ENCODE peak calls at places on chromosomes 5 and 9, in seven cellular contexts. D is K562, W is HCT116, Z is HepG2, M is H1, F is GM12878, N is A549. K is an unnamed sample.

GRCh38 chr5:119360905-119361605 is 5.2 kb downstream of the TNFAIP8 start:
- DNase-seq in M (no peak), F (no peak), N (no peak), W (no peak), Z (no peak), D (no peak), K (no peak)

GRCh38 chr5:114780290-114780689 is 389.4 kb downstream of the TRIM36 start:
- DNase-seq in D (no peak), W (no peak), F (no peak), Z (no peak), N (no peak), M (no peak), K (no peak)

GRCh38 chr5:151520294-151520693 is 70.8 kb downstream of the FAT2 start:
- DNase-seq in W (no peak), F (no peak), M (no peak), D (no peak), N (peak), Z (peak), K (peak)

GRCh38 chr5:162796507-162796906 is 640.9 kb upstream of the CCNG1 start:
- DNase-seq in D (no peak), Z (no peak), M (no peak), F (no peak), N (no peak), W (no peak), K (no peak)

GRCh38 chr5:55668356-55668755 is 43.8 kb downstream of the SLC38A9 start:
- DNase-seq in W (peak), D (no peak), F (no peak), Z (no peak), M (no peak), N (peak), K (no peak)

GRCh38 chr9:127968046-127968445 is 12.7 kb downstream of the EEIG1 start:
- DNase-seq in Z (no peak), M (no peak), F (no peak), N (peak), D (no peak), W (peak), K (peak)

GRCh38 chr9:32968101-32969011 is 33.1 kb downstream of the APTX start:
- DNase-seq in D (peak), N (peak), Z (peak), M (no peak), W (peak), F (no peak), K (peak)

GRCh38 chr5:94281402-94281801 is 337.0 kb downstream of the KIAA0825 start:
- DNase-seq in N (no peak), D (no peak), W (no peak), F (no peak), Z (no peak), M (no peak), K (no peak)

GRCh38 chr9:136010615-136011341 is 49.6 kb upstream of the UBAC1 start:
- DNase-seq in N (no peak), W (no peak), M (no peak), F (no peak), D (no peak), Z (no peak), K (no peak)

GRCh38 chr5:135535820-135536801 is at the start of gene NEUROG1:
- DNase-seq in N (no peak), D (no peak), F (no peak), M (no peak), Z (no peak), W (no peak), K (no peak)

GRCh38 chr9:114674076-114674797 is 7.8 kb downstream of the TEX48 start:
- DNase-seq in D (no peak), Z (no peak), F (no peak), N (no peak), W (no peak), M (no peak), K (no peak)

GRCh38 chr5:175418252-175418651 is 25.7 kb downstream of the DRD1 start:
- DNase-seq in Z (no peak), N (no peak), W (peak), F (no peak), M (no peak), D (no peak), K (no peak)

GRCh38 chr9:131048332-131048731 is 39.4 kb downstream of the LAMC3 start:
- DNase-seq in D (no peak), W (no peak), M (no peak), N (no peak), Z (no peak), F (no peak), K (no peak)

GRCh38 chr9:121498150-121498486 is 1.5 kb downstream of the GGTA1 start:
- DNase-seq in Z (peak), W (peak), M (no peak), N (peak), F (peak), D (peak), K (peak)

GRCh38 chr9:114291064-114291474 is 31.8 kb upstream of the ORM1 start:
- DNase-seq in F (no peak), W (peak), M (peak), Z (peak), N (peak), D (peak), K (peak)

GRCh38 chr9:69981686-69982450 is 61.8 kb upstream of the MAMDC2 start:
- DNase-seq in N (no peak), W (no peak), M (no peak), F (no peak), Z (no peak), D (no peak), K (no peak)

GRCh38 chr5:55711531-55712022 is 547 bp downstream of the SLC38A9 start:
- DNase-seq in D (no peak), N (no peak), W (no peak), M (no peak), F (no peak), Z (no peak), K (peak)

GRCh38 chr5:53037141-53037859 is 48.1 kb downstream of the ITGA2 start:
- DNase-seq in N (peak), M (no peak), D (no peak), F (no peak), W (peak), Z (no peak), K (no peak)

GRCh38 chr5:124421584-124421983 is 324.9 kb downstream of the ZNF608 start:
- DNase-seq in W (no peak), N (no peak), M (no peak), D (no peak), Z (no peak), F (no peak), K (no peak)

GRCh38 chr5:177538876-177539275 is 15.5 kb downstream of the FAM193B start:
- DNase-seq in W (no peak), F (no peak), N (no peak), Z (no peak), D (no peak), M (no peak), K (no peak)

GRCh38 chr5:175743676-175744210 is 85.9 kb downstream of the HRH2 start:
- DNase-seq in F (no peak), M (no peak), N (peak), Z (no peak), W (no peak), D (no peak), K (no peak)

GRCh38 chr9:131704988-131705387 is 34.9 kb downstream of the RAPGEF1 start:
- DNase-seq in Z (no peak), W (no peak), N (no peak), M (no peak), D (no peak), F (no peak), K (no peak)

GRCh38 chr9:73039253-73039915 is 86.5 kb upstream of the ALDH1A1 start:
- DNase-seq in D (no peak), F (no peak), W (no peak), N (no peak), Z (no peak), M (no peak), K (no peak)

GRCh38 chr5:148418511-148418910 is 34.8 kb downstream of the FBXO38 start:
- DNase-seq in M (no peak), W (no peak), F (no peak), D (no peak), N (no peak), Z (no peak), K (no peak)

GRCh38 chr5:92944903-92945629 is 636.0 kb downstream of the NR2F1-AS1 start:
- DNase-seq in M (no peak), D (no peak), Z (peak), N (peak), W (no peak), F (no peak), K (no peak)

GRCh38 chr5:142748132-142748531 is 22.0 kb upstream of the ARHGAP26 start:
- DNase-seq in F (no peak), D (no peak), M (no peak), W (no peak), N (no peak), Z (peak), K (no peak)

GRCh38 chr5:142749321-142749720 is 20.9 kb upstream of the ARHGAP26 start:
- DNase-seq in M (no peak), F (no peak), D (no peak), N (no peak), Z (no peak), W (no peak), K (peak)

GRCh38 chr5:142746532-142746931 is 23.6 kb upstream of the ARHGAP26 start:
- DNase-seq in M (no peak), Z (no peak), W (no peak), N (no peak), F (no peak), D (no peak), K (no peak)

GRCh38 chr5:142747034-142747433 is 23.1 kb upstream of the ARHGAP26 start:
- DNase-seq in W (no peak), M (no peak), D (no peak), Z (no peak), N (no peak), F (no peak), K (no peak)

GRCh38 chr5:142748568-142749249 is 21.5 kb upstream of the ARHGAP26 start:
- DNase-seq in D (peak), N (peak), Z (peak), M (no peak), W (no peak), F (no peak), K (peak)
- TF ChIP-seq MAX in D (no peak), N (no peak), Z (no peak), M (no peak), W (no peak), F (no peak), K (no peak)

DNA sequence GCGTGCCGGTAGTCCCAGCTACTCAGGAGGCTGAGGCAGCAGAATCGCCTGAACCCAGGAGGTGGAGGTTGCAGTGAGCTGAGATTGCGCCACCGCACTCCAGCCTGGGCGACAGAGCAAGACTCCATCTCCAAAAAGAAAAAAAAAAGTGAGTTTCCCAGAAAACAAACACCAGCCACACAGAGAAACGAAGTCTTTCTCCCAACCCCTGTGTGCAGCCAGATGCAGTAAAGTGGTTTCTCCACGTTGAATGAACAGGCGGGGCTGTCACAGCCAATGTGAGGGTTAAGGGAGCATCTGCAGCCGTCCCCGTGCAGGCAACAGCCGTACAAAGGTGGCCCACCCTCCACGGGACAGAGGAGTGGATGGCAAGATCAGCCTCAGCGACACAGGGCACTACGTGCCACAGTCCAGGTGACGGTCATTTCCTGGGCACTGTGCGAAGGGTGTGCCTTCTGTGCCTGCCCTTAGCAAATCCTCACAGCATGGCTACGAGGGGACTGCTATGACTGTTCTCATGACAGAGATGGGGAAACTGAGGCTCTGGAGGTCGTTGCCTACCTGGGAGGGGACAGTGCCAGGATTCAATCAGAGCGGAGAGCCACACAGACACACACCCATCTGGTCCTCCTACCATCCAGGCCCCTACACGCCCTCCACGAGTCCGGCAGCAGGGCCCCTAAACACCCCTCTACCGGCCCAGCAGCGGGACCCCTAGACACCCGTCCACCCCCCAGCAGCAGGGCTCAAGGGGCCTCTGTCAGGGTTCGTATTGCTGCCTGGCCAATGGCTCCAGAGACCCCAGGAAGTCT is 2.4 kb downstream of the VAV2 start:
- DNase-seq in D (no peak), W (no peak), N (no peak), F (no peak), Z (no peak), M (no peak), K (no peak)
- TF ChIP-seq POLR2A in D (no peak), W (no peak), N (no peak), F (no peak), Z (no peak), M (no peak), K (no peak)

DNA sequence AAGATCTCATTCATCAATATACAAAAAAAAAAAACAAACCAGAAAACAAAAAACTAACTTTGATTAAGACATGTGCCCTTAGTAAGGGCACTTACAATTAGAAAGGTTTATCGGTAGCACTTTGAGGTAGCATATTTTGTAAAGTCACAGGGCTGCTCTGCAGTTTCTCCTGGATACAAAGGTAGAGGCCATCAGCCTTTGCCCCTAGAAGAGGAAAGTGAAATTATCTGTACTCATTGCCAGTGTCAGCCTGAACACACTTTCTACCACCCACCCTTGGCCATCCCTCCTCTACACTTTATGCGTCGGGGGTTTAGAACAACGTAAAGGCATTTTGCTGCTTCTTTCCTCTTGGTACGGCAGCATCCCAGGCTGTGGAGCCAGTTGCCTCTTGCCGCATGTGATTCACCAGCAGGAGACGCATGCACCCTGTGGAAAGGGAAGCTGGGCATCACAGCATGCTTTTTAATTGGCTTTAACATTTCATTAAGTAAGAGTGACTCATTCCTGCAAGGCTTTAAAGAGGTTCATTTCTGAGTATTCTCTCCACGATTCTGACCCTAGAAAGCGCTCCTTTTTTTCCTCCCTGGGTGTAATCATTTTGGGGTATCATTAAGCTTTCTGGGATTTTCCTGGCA is 84.6 kb downstream of the CEMIP2 start:
- DNase-seq in D (no peak), N (no peak), M (peak), F (no peak), Z (no peak), W (peak), K (peak)
- TF ChIP-seq CTCF in D (no peak), N (no peak), M (peak), F (no peak), Z (no peak), W (peak), K (no peak)

GRCh38 chr9:123528521-123528920 is 172.5 kb downstream of the CRB2 start:
- DNase-seq in D (no peak), Z (no peak), F (no peak), N (no peak), W (no peak), M (no peak), K (no peak)

GRCh38 chr9:123534336-123534735 is 178.3 kb downstream of the CRB2 start:
- DNase-seq in W (no peak), Z (no peak), M (no peak), N (no peak), F (no peak), D (no peak), K (no peak)

GRCh38 chr9:123525957-123526356 is 170.0 kb downstream of the CRB2 start:
- DNase-seq in F (no peak), D (no peak), M (no peak), Z (no peak), N (no peak), W (no peak), K (no peak)

GRCh38 chr9:123525424-123525823 is 169.4 kb downstream of the CRB2 start:
- DNase-seq in M (no peak), Z (no peak), D (no peak), F (no peak), W (no peak), N (no peak), K (no peak)

DNA sequence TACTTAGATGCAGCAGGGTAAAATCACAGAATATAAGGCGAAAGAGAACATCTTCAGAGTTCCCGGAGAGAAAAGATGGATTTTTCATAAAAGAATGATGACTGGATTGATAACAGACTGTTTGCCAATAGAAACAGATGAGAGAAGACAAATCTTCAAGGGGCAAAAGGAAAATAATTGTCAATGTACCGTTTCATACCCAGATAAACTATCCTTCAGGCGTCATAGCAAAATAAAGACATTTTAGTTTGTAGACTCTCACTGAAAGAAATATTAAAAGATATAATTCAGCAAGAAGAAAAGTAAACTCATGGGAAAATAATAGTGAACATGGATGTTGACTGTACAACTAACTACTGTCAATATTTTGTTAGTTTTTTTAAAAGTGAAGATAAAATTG is 174.2 kb downstream of the CRB2 start:
- DNase-seq in W (no peak), M (no peak), N (no peak), Z (no peak), F (no peak), D (no peak), K (no peak)
- TF ChIP-seq MAX in W (no peak), M (no peak), N (no peak), Z (no peak), F (no peak), D (no peak), K (no peak)

DNA sequence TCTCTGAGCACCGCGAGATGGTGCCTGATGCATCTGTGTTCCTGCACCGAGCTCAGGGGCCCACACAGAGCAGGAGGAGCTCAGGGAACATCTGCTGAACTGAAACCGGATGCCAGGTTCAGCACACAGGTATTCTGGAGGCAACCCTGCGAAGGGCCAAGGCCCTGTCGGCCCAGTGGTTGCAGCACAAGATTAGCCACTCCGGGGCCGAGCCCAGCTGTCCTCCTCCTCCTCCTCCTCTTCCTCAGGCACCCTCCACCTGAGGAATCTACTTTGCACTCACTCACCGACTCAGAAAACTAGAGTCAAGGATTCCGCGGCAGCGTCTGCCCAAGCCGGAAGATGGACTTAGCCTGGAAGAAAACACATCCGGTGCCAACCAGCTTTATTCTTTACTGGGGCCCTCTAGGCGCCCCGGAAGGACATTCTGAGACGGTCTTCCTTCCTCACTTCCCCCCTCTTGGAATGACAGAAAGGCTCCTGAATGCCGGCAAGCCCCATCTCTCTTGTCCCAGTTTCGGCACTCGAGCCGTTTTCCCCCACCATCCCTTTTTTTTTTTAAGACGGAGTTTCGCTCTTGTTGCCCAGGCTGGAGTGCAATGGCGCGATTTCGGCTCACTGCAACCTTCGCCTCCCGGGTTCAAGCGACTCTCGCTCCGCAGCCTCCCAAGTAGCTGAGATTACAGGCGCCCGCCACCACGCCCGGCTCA is at the start of gene ZBTB6:
- DNase-seq in D (peak), W (peak), Z (peak), N (peak), M (no peak), F (peak), K (peak)
- TF ChIP-seq POLR2A in D (peak), W (no peak), Z (peak), N (peak), M (peak), F (peak), K (peak)

GRCh38 chr9:38713426-38713825 is 6.5 kb downstream of the FAM240B start:
- DNase-seq in N (peak), W (no peak), M (no peak), D (no peak), F (no peak), Z (no peak), K (peak)

GRCh38 chr9:38708759-38709158 is 11.2 kb downstream of the FAM240B start:
- DNase-seq in M (no peak), W (no peak), F (no peak), N (no peak), D (no peak), Z (no peak), K (no peak)

GRCh38 chr9:38706493-38706892 is 13.4 kb downstream of the FAM240B start:
- DNase-seq in F (no peak), D (no peak), W (no peak), N (no peak), Z (no peak), M (no peak), K (no peak)

GRCh38 chr9:38705917-38706316 is 14.0 kb downstream of the FAM240B start:
- DNase-seq in Z (no peak), W (no peak), N (no peak), F (no peak), D (no peak), M (no peak), K (no peak)

DNA sequence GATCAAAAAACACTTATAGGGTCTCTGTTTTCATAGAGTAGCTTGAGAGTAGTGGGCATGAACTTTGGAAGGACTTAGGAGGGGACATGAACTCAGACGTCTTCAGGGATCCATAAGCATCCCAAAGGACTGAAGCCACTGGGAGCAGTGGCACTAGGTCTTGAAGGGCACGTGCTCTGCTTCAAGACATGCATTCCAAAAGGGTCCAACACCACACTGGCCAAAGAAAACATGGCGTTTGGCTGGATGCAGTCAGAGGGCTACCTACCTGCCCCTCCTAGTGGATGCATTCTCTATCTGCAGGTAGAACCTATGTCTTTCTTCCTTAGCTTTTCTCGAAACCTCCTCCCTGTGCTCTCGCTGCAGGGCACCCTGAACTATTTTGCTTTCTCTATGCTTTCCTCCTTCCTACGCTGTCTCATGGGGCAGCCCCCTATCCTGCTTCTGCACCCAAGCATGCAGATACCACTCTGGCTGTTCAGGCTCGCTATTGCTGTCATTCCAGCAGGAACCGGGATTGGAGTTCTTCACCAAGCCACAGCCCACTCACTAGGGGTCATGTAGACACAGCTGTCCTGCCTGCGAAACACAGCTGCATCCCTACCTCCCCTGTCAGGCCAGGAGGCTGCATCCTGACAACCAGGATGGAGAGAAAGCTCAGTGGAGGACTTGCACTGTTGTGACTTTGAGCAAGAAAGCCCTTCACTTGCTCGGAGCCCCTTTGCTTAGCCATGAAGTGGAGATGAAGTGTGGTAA is 11.9 kb downstream of the FAM240B start:
- DNase-seq in F (no peak), D (peak), M (no peak), Z (no peak), N (peak), W (no peak), K (peak)
- TF ChIP-seq CTCF in F (peak), D (peak), M (peak), Z (peak), N (peak), W (peak), K (peak)